ENCODE peak calls at places on chromosomes 3 and 15, in six cellular contexts. I, B, A, F, Y and V are unnamed samples.

GRCh38 chr3:150059241-150059640 is 88.5 kb upstream of the PFN2 start:
- DNase-seq in I (no peak), B (no peak), A (no peak), F (no peak), Y (no peak), V (no peak)

GRCh38 chr15:41501191-41501917 is 7.7 kb downstream of the ITPKA start:
- DNase-seq in I (peak), B (no peak), A (no peak), F (no peak), Y (no peak), V (no peak)

GRCh38 chr3:13091898-13092620 is 18.8 kb upstream of the IQSEC1 start:
- DNase-seq in I (peak), B (peak), A (peak), F (peak), Y (peak), V (peak)

GRCh38 chr3:10601131-10601856 is 95.9 kb upstream of the ATP2B2 start:
- DNase-seq in I (no peak), B (no peak), A (peak), F (no peak), Y (peak), V (no peak)

GRCh38 chr15:54722342-54722986 is 474.3 kb downstream of the RSL24D1 start:
- DNase-seq in I (no peak), B (no peak), A (no peak), F (no peak), Y (no peak), V (no peak)

GRCh38 chr3:25592510-25592968 is 72.2 kb downstream of the TOP2B start:
- DNase-seq in I (no peak), B (no peak), A (peak), F (peak), Y (peak), V (peak)

GRCh38 chr3:143847787-143848631 is at the start of gene SLC9A9:
- DNase-seq in I (peak), B (peak), A (peak), F (no peak), Y (peak), V (peak)

GRCh38 chr15:96340611-96341464 is 10.3 kb downstream of the NR2F2 start:
- DNase-seq in I (no peak), B (no peak), A (peak), F (no peak), Y (peak), V (no peak)

GRCh38 chr15:71716990-71717389 is 93.4 kb upstream of the NR2E3 start:
- DNase-seq in I (no peak), B (no peak), A (peak), F (no peak), Y (no peak), V (no peak)

GRCh38 chr15:101172421-101173097 is 79.3 kb downstream of the CHSY1 start:
- DNase-seq in I (no peak), B (no peak), A (peak), F (no peak), Y (no peak), V (no peak)

GRCh38 chr3:149247025-149247710 is 25.5 kb upstream of the CP start:
- DNase-seq in I (no peak), B (no peak), A (peak), F (no peak), Y (no peak), V (no peak)

GRCh38 chr3:13841141-13841540 is 38.7 kb downstream of the WNT7A start:
- DNase-seq in I (no peak), B (no peak), A (no peak), F (no peak), Y (no peak), V (no peak)